ENCODE peak calls at places on chromosomes 6 and 20, in four cellular contexts. K, T, M and J are unnamed samples.

GRCh38 chr20:56187791-56188190 is 60.7 kb upstream of the MC3R start:
- DNase-seq in K (no peak), T (peak), M (peak), J (no peak)

GRCh38 chr6:81204741-81205140 is 547.7 kb downstream of the TENT5A start:
- DNase-seq in T (peak), K (no peak), M (no peak), J (no peak)

GRCh38 chr6:53090576-53090975 is 25.4 kb downstream of the FBXO9 start:
- DNase-seq in T (no peak), K (no peak), M (no peak), J (no peak)

GRCh38 chr20:57388953-57389694 is 2.1 kb upstream of the RBM38 start:
- DNase-seq in T (peak), K (peak), M (peak), J (peak)

GRCh38 chr6:110307368-110307767 is 50.8 kb downstream of the METTL24 start:
- DNase-seq in K (no peak), T (no peak), M (no peak), J (no peak)

GRCh38 chr6:16511723-16512584 is 249.3 kb downstream of the ATXN1 start:
- DNase-seq in M (no peak), T (no peak), K (no peak), J (no peak)

GRCh38 chr6:121042766-121043165 is 291.5 kb downstream of the TBC1D32 start:
- DNase-seq in K (no peak), T (no peak), M (no peak), J (no peak)

GRCh38 chr6:43948527-43949450 is 178.5 kb downstream of the MRPL14 start:
- DNase-seq in K (no peak), T (no peak), M (no peak), J (no peak)

GRCh38 chr6:27290065-27290849 is 21.8 kb downstream of the POM121L2 start:
- DNase-seq in T (peak), K (peak), M (peak), J (no peak)

GRCh38 chr6:235763-236360 is 56.4 kb upstream of the DUSP22 start:
- DNase-seq in K (no peak), M (no peak), T (peak), J (no peak)

GRCh38 chr6:68572525-68572924 is 62.6 kb upstream of the ADGRB3 start:
- DNase-seq in T (peak), K (peak), M (peak), J (peak)

GRCh38 chr6:146289816-146290588 is 253.6 kb upstream of the RAB32 start:
- DNase-seq in M (no peak), K (no peak), T (no peak), J (no peak)

GRCh38 chr20:37524221-37524700 is 3.2 kb downstream of the NNAT start:
- DNase-seq in M (peak), T (no peak), K (no peak), J (no peak)

DNA sequence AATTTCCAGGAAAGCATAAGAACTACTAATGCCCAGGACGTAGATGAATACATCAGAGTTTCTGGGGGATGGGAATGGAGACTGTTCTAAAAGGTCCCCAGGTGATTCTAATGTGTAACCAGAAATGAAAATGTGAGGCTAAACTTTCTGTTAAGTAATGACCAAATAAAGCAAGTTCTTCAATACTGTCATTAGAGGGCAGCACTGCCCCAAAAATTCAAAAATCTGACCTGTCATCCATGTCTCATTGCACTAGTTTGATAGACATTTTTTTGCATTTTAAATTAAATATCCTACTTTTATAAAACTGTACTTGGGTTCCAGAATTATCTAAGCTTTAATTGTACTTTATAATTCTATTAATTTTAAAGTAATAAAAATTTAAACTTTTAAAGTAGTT is 94.9 kb downstream of the RFX6 start:
- DNase-seq in K (peak), T (peak), M (peak), J (peak)
- TF ChIP-seq CTCF in K (peak), T (peak), M (no peak), J (peak)

GRCh38 chr20:45374101-45374467 is 4.0 kb downstream of the TP53TG5 start:
- DNase-seq in K (no peak), T (no peak), M (no peak), J (no peak)

GRCh38 chr20:45373353-45374100 is 4.6 kb downstream of the TP53TG5 start:
- DNase-seq in T (peak), M (peak), K (peak), J (peak)

GRCh38 chr20:45378191-45378590 is at the start of gene TP53TG5:
- DNase-seq in T (peak), K (no peak), M (no peak), J (no peak)

GRCh38 chr20:45374966-45375365 is 3.2 kb downstream of the TP53TG5 start:
- DNase-seq in M (no peak), T (no peak), K (no peak), J (no peak)

GRCh38 chr20:45377191-45377775 is 842 bp downstream of the TP53TG5 start:
- DNase-seq in T (no peak), M (no peak), K (peak), J (no peak)
- TF ChIP-seq CTCF in T (no peak), M (no peak), K (no peak), J (no peak)

GRCh38 chr20:50628326-50628725 is 63.0 kb downstream of the RIPOR3 start:
- DNase-seq in T (peak), M (no peak), K (no peak), J (no peak)

GRCh38 chr20:50624351-50625016 is 66.9 kb downstream of the RIPOR3 start:
- DNase-seq in T (no peak), M (no peak), K (no peak), J (no peak)

GRCh38 chr20:50627747-50628146 is 63.6 kb downstream of the RIPOR3 start:
- DNase-seq in M (no peak), K (no peak), T (no peak), J (no peak)

GRCh38 chr20:50628853-50629674 is 62.3 kb downstream of the RIPOR3 start:
- DNase-seq in M (no peak), K (no peak), T (no peak), J (no peak)

GRCh38 chr20:50625986-50626677 is 65.2 kb downstream of the RIPOR3 start:
- DNase-seq in T (peak), M (peak), K (peak), J (no peak)
- TF ChIP-seq CTCF in T (peak), M (peak), K (peak), J (peak)

DNA sequence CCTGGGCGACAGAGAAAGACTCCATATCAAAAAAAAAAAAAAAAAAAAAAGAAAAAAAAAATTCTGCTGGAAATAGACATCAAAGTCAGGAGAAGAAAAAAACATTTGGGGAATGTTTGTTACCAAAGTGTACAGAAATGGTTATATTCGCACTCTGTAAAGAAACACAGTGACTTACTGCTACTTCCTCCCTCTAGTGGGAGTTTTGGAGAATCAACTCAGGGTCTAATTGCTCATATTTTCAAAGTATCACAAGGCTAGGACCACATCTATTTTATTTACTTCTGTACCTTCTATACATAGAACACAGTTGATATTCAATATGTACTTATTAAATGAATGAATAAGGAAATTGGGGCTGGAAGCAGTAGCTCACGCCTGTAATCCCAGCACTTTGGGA is 24.4 kb downstream of the ARG1 start:
- DNase-seq in M (no peak), T (no peak), K (no peak), J (peak)
- TF ChIP-seq CTCF in M (no peak), T (peak), K (no peak), J (no peak)

DNA sequence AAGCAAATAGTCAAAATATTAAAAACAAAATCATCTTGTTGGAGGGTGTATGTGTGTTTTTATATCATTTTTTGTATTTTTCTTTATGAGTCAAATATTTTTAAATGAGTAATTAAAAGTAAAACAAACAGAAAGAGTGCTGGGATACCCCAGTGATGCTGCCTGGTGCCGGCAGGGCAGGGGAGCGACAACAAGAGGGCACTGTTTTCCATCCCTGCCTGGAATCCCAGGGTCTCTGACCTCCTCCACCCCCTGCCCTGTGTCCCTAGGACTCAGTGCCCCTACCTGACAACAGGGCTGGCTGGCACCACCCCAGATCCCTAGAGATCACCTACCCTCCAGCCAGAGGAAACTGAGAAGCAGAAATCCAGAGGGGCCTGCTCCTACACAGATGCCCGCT is 41.9 kb upstream of the HMGA1 start:
- DNase-seq in K (no peak), M (no peak), T (no peak), J (no peak)
- TF ChIP-seq CTCF in K (no peak), M (no peak), T (peak), J (no peak)